ENCODE peak calls at places on chromosomes 16 and 17, in seven cellular contexts. N is ovary; F is activated CD8-positive, alpha-beta memory T cell treated with anti-CD3 and anti-CD28 coated beads, Interleukin-2, amount 50 U/mL, for 48 hours; P is EL; Q is NCI-H774; V is bronchial epithelial cell; Y is germinal center. J is an unnamed sample.

GRCh38 chr17:49556183-49556943 is 19.3 kb upstream of the NXPH3 start:
- DNase-seq in N (peak), F (peak), P (peak), Q (peak), V (peak), Y (peak), J (peak)

GRCh38 chr17:20156196-20157077 is 147.3 kb downstream of the SPECC1 start:
- DNase-seq in N (no peak), F (peak), P (peak), Q (no peak), V (peak), Y (peak), J (no peak)

GRCh38 chr16:62240722-62241121 is 204.5 kb upstream of the CDH8 start:
- DNase-seq in N (no peak), F (no peak), P (no peak), Q (no peak), V (peak), Y (no peak), J (no peak)

GRCh38 chr16:17213974-17214373 is 256.8 kb downstream of the XYLT1 start:
- DNase-seq in N (no peak), F (no peak), P (no peak), Q (no peak), V (no peak), Y (no peak), J (no peak)

GRCh38 chr16:50731130-50731988 is 10.5 kb upstream of the CYLD start:
- DNase-seq in N (no peak), F (no peak), P (no peak), Q (no peak), V (no peak), Y (no peak), J (peak)

GRCh38 chr17:43014946-43015519 is 7.2 kb downstream of the VAT1 start:
- DNase-seq in N (no peak), F (no peak), P (no peak), Q (no peak), V (no peak), Y (no peak), J (no peak)

GRCh38 chr16:47019563-47019962 is 46.1 kb upstream of the DNAJA2 start:
- DNase-seq in N (no peak), F (no peak), P (no peak), Q (no peak), V (peak), Y (no peak), J (no peak)

GRCh38 chr17:31415004-31415454 is 23.6 kb downstream of the RAB11FIP4 start:
- DNase-seq in N (no peak), F (no peak), P (no peak), Q (no peak), V (no peak), Y (no peak), J (no peak)

GRCh38 chr17:49360796-49361128 is 1.3 kb downstream of the ZNF652 start:
- DNase-seq in N (no peak), F (no peak), P (no peak), Q (no peak), V (no peak), Y (no peak), J (peak)

GRCh38 chr16:11497329-11497805 is 89.4 kb downstream of the LITAF start:
- DNase-seq in N (peak), F (no peak), P (peak), Q (peak), V (peak), Y (no peak), J (peak)

GRCh38 chr16:68275611-68276191 is 11.4 kb downstream of the SLC7A6 start:
- DNase-seq in N (no peak), F (no peak), P (no peak), Q (no peak), V (peak), Y (peak), J (no peak)

GRCh38 chr16:24013733-24014645 is 178.2 kb downstream of the PRKCB start:
- DNase-seq in N (no peak), F (peak), P (no peak), Q (no peak), V (no peak), Y (peak), J (no peak)

J was measured in ecto neural progenitor cell.